ENCODE peak calls at places on chromosomes 4 and X, in five cellular contexts. K, G, Z, V and F are unnamed samples.
A peak's percentile ranks its signal among the peaks of the same experiment; 100 is the strongest.

GRCh38 chr4:88933414-88933813 is 123.6 kb downstream of the FAM13A start:
- DNase-seq in V (no peak), G (no peak), Z (no peak), K (no peak), F (no peak)

GRCh38 chrX:114985967-114986592 is 31.3 kb downstream of the IL13RA2 start:
- DNase-seq in Z (no peak), K (no peak), G (no peak), V (no peak), F (no peak)

GRCh38 chrX:46218373-46218772 is 326.8 kb downstream of the ZNF674 start:
- DNase-seq in G (no peak), K (no peak), Z (no peak), V (no peak), F (no peak)

GRCh38 chr4:648579-649292 is 23.4 kb downstream of the PDE6B start:
- DNase-seq in K (no peak), G (peak; percentile 35), Z (no peak), V (no peak), F (no peak)

GRCh38 chr4:184282895-184283654 is 65.4 kb upstream of the ENPP6 start:
- DNase-seq in G (no peak), K (no peak), V (no peak), Z (no peak), F (peak; percentile 97)

GRCh38 chr4:90695411-90695810 is 568.2 kb downstream of the CCSER1 start:
- DNase-seq in K (no peak), G (no peak), V (no peak), Z (no peak), F (no peak)

GRCh38 chrX:15853586-15854079 is 980 bp downstream of the AP1S2 start:
- DNase-seq in Z (no peak), G (no peak), V (no peak), K (no peak), F (no peak)

GRCh38 chr4:48175328-48175727 is 41.3 kb upstream of the TXK start:
- DNase-seq in Z (no peak), G (no peak), K (no peak), V (no peak), F (no peak)

GRCh38 chr4:2946812-2947600 is 16.2 kb downstream of the NOP14 start:
- DNase-seq in Z (no peak), K (no peak), V (no peak), G (no peak), F (no peak)

GRCh38 chrX:119685225-119686066 is 7.5 kb downstream of the SEPTIN6 start:
- DNase-seq in Z (no peak), K (no peak), V (no peak), G (no peak), F (no peak)

GRCh38 chrX:17738737-17739535 is 1.6 kb downstream of the SCML1 start:
- DNase-seq in V (no peak), G (no peak), K (no peak), Z (no peak), F (peak; percentile 25)

GRCh38 chrX:26918633-26919032 is 544.5 kb downstream of the PPP4R3C start:
- DNase-seq in G (peak; percentile 23), V (no peak), K (no peak), Z (no peak), F (no peak)

GRCh38 chr4:37951465-37952352 is 8.5 kb upstream of the PTTG2 start:
- DNase-seq in Z (no peak), K (no peak), V (no peak), G (peak; percentile 54), F (no peak)

GRCh38 chr4:791866-792630 is 33.9 kb downstream of the CPLX1 start:
- DNase-seq in Z (peak; percentile 54), K (no peak), G (no peak), V (no peak), F (no peak)

GRCh38 chr4:169015237-169015636 is 5.2 kb upstream of the CBR4 start:
- DNase-seq in Z (no peak), G (no peak), V (no peak), K (no peak), F (no peak)

GRCh38 chr4:61619528-61619927 is 419.4 kb downstream of the ADGRL3 start:
- DNase-seq in G (no peak), K (peak; percentile 0), V (no peak), Z (no peak), F (no peak)

GRCh38 chrX:3425031-3425430 is 78.6 kb upstream of the MXRA5 start:
- DNase-seq in V (no peak), K (no peak), Z (no peak), G (no peak), F (no peak)

GRCh38 chr4:15398001-15398400 is 29.8 kb upstream of the C1QTNF7 start:
- DNase-seq in V (no peak), G (no peak), K (no peak), Z (no peak), F (no peak)

GRCh38 chrX:1945879-1946278 is 331.0 kb downstream of the ASMT start:
- DNase-seq in G (no peak), Z (no peak), V (no peak), K (no peak), F (no peak)

GRCh38 chrX:46737041-46737440 is 21.9 kb downstream of the SLC9A7 start:
- DNase-seq in V (no peak), K (no peak), Z (no peak), G (no peak), F (no peak)

GRCh38 chrX:119095936-119096335 is 23.1 kb downstream of the CT47C1 start:
- DNase-seq in K (no peak), Z (no peak), G (no peak), V (no peak), F (no peak)

GRCh38 chr4:126051709-126052424 is 737.1 kb downstream of the FAT4 start:
- DNase-seq in V (no peak), K (no peak), Z (no peak), G (no peak), F (no peak)

GRCh38 chrX:130770615-130771014 is 132.4 kb downstream of the ENOX2 start:
- DNase-seq in K (no peak), G (no peak), Z (no peak), V (no peak), F (no peak)

GRCh38 chr4:9936128-9936644 is 85.1 kb downstream of the SLC2A9 start:
- DNase-seq in Z (no peak), V (no peak), K (no peak), G (no peak), F (no peak)

GRCh38 chrX:41603591-41603990 is 85.2 kb upstream of the GPR34 start:
- DNase-seq in G (no peak), V (no peak), K (no peak), Z (no peak), F (no peak)

GRCh38 chr4:20178902-20179576 is 72.7 kb upstream of the SLIT2 start:
- DNase-seq in G (no peak), V (no peak), K (no peak), Z (no peak), F (no peak)

GRCh38 chr4:123651127-123651526 is 254.5 kb downstream of the SPRY1 start:
- DNase-seq in K (no peak), V (no peak), Z (no peak), G (no peak), F (no peak)

GRCh38 chrX:13196778-13197177 is 123.1 kb downstream of the ATXN3L start:
- DNase-seq in V (no peak), Z (no peak), G (no peak), K (no peak), F (no peak)

DNA sequence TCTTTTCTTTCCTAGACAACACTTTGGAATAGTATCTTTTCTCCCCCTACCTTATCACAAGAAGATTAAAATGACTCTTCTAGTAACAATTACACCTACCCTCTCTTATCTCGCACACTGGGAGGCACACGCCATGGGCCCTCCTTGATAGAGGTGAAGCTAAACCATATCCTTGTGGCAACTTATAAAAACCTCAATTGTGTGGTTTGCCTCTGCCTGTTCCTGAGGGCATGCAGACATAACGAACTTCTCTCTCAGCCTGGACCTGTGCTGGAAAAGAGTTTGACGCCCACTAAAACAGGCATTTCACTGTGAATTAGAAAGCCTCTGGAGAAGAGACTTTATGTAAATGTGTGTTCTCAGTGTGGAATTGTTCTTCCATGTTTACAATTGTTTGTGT is 141.2 kb downstream of the NDST3 start:
- DNase-seq in Z (no peak), V (no peak), G (no peak), K (no peak), F (no peak)
- TF ChIP-seq HDAC2 in Z (no peak), V (no peak), G (no peak), K (no peak), F (no peak)

GRCh38 chr4:60128916-60129315 is 1071.2 kb upstream of the ADGRL3 start:
- DNase-seq in V (no peak), G (no peak), K (no peak), Z (no peak), F (no peak)
- TF ChIP-seq HDAC2 in V (no peak), G (no peak), K (no peak), Z (no peak), F (no peak)

GRCh38 chrX:140132937-140133336 is 167.6 kb upstream of the CXorf66 start:
- DNase-seq in Z (no peak), G (no peak), K (no peak), V (no peak), F (no peak)
- TF ChIP-seq HDAC2 in Z (no peak), G (no peak), K (no peak), V (no peak), F (no peak)

GRCh38 chr4:119016636-119017035 is 119.0 kb upstream of the MYOZ2 start:
- DNase-seq in Z (no peak), K (no peak), G (no peak), V (no peak), F (no peak)
- TF ChIP-seq HDAC2 in Z (no peak), K (no peak), G (no peak), V (no peak), F (no peak)

DNA sequence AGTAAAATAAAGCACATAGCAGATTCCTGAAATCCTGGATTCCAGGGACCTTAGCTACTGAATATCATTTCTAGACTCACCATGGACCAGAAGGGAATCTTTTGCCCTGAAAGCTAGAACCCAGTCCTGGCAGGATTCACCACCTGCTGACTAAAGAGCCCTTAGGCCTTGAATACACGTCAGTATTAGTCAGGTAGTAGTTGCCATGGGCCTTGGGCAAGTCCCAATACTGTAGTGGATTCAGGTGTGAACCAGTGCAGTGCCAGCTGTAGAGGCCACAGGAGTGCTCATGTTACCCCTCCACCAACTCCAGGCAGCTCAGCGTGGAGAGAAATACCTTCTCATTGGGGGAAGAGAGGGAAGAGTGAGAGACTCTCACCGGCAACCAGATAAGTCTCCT is 64.1 kb upstream of the UBQLN2 start:
- DNase-seq in G (no peak), K (no peak), Z (no peak), V (no peak), F (no peak)
- TF ChIP-seq HDAC2 in G (no peak), K (no peak), Z (no peak), V (no peak), F (no peak)

GRCh38 chr4:151744614-151745013 is 16.2 kb downstream of the GATB start:
- DNase-seq in Z (peak; percentile 65), K (peak; percentile 28), G (peak; percentile 66), V (no peak), F (peak; percentile 44)
- TF ChIP-seq HDAC2 in Z (no peak), K (no peak), G (no peak), V (no peak), F (no peak)

GRCh38 chr4:5793514-5793913 is 82.5 kb downstream of the EVC start:
- DNase-seq in G (no peak), V (no peak), K (no peak), Z (no peak), F (no peak)
- TF ChIP-seq HDAC2 in G (no peak), V (no peak), K (no peak), Z (no peak), F (no peak)

GRCh38 chr4:86511590-86511989 is 82.5 kb upstream of the PTPN13 start:
- DNase-seq in K (no peak), V (no peak), Z (no peak), G (no peak), F (no peak)
- TF ChIP-seq HDAC2 in K (no peak), V (no peak), Z (no peak), G (no peak), F (no peak)